ENCODE peak calls at places on chromosomes 4 and X, in ten cellular contexts. V is HepG2, E is A549, T is cardiac muscle cell, A is K562, I is ovary, G is stomach, R is heart right ventricle, Z is left lung, S is neural progenitor cell. F is an unnamed sample. For H3K4me1, the result is how much of the 10 kb centered on the place peaks cover.

GRCh38 chr4:87053064-87053693 is 118.4 kb downstream of the AFF1 start:
- DNase-seq in V (no peak), E (no peak), T (no peak), A (no peak), I (no peak), G (no peak), R (no peak), Z (no peak), S (no peak), F (no peak)

GRCh38 chr4:47085661-47086060 is 54.3 kb downstream of the GABRB1 start:
- DNase-seq in V (no peak), E (no peak), T (no peak), A (no peak), I (no peak), G (no peak), R (no peak), Z (no peak), S (no peak), F (no peak)

GRCh38 chr4:155615054-155615887 is 51.4 kb upstream of the GUCY1A1 start:
- DNase-seq in V (no peak), E (no peak), T (no peak), A (no peak), I (no peak), G (no peak), R (no peak), Z (no peak), S (no peak), F (no peak)

GRCh38 chrX:142068365-142068764 is 136.7 kb downstream of the MAGEC2 start:
- DNase-seq in V (no peak), E (no peak), T (no peak), A (no peak), I (no peak), G (no peak), R (no peak), Z (no peak), S (no peak), F (no peak)

GRCh38 chr4:47705326-47705981 is 132.4 kb downstream of the CORIN start:
- DNase-seq in V (peak), E (peak), T (peak), A (peak), I (no peak), G (no peak), R (no peak), Z (no peak), S (peak), F (no peak)

GRCh38 chrX:13009256-13009655 is 34.3 kb downstream of the TMSB4X start:
- DNase-seq in V (no peak), E (no peak), T (no peak), A (no peak), I (no peak), G (no peak), R (no peak), Z (peak), S (no peak), F (peak)

GRCh38 chr4:43242611-43243010 is 350.1 kb downstream of the GRXCR1 start:
- DNase-seq in V (no peak), E (no peak), T (no peak), A (no peak), I (no peak), G (no peak), R (no peak), Z (no peak), S (no peak), F (no peak)

GRCh38 chr4:119783200-119783978 is 154.8 kb upstream of the PDE5A start:
- DNase-seq in V (no peak), E (no peak), T (no peak), A (no peak), I (no peak), G (no peak), R (no peak), Z (no peak), S (no peak), F (no peak)

GRCh38 chr4:57074753-57075152 is 35.4 kb downstream of the IGFBP7 start:
- DNase-seq in V (no peak), E (peak), T (no peak), A (no peak), I (no peak), G (no peak), R (no peak), Z (no peak), S (no peak), F (no peak)

GRCh38 chr4:41215155-41215554 is 813 bp upstream of the APBB2 start:
- DNase-seq in V (no peak), E (no peak), T (no peak), A (no peak), I (no peak), G (no peak), R (no peak), Z (no peak), S (no peak), F (no peak)

GRCh38 chr4:143406523-143406922 is 69.8 kb downstream of the GAB1 start:
- DNase-seq in V (peak), E (no peak), T (no peak), A (no peak), I (peak), G (peak), R (peak), Z (peak), S (no peak), F (peak)

GRCh38 chr4:46484881-46485280 is 95.0 kb upstream of the GABRA2 start:
- DNase-seq in V (no peak), E (no peak), T (no peak), A (no peak), I (no peak), G (no peak), R (no peak), Z (no peak), S (no peak), F (no peak)

DNA sequence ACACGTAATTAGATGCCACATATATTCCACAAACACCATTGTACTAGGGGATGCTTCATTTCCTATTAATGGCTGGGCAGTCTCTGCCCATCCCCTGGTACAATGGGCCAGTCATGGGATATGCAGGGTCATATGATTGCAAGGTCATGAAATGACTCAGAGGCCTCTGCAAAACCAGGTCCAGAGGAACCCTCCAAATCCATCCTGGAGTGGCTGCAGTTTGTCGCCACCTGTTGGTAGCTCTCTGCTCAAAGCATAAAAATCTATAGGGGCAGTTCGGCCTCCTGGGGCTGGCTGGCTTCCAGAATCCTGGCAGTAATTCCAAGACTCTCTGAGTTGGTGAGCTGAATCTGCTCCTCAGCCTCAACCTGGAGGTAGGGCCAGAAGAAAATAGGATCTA is 22.9 kb upstream of the PUDP start:
- DNase-seq in V (peak), E (peak), T (peak), A (peak), I (no peak), G (peak), R (no peak), Z (no peak), S (no peak), F (peak)
- TF ChIP-seq CTCF in V (peak), E (peak), T (no peak), A (peak), I (no peak), G (no peak), R (no peak), Z (peak), S (peak), F (peak)

DNA sequence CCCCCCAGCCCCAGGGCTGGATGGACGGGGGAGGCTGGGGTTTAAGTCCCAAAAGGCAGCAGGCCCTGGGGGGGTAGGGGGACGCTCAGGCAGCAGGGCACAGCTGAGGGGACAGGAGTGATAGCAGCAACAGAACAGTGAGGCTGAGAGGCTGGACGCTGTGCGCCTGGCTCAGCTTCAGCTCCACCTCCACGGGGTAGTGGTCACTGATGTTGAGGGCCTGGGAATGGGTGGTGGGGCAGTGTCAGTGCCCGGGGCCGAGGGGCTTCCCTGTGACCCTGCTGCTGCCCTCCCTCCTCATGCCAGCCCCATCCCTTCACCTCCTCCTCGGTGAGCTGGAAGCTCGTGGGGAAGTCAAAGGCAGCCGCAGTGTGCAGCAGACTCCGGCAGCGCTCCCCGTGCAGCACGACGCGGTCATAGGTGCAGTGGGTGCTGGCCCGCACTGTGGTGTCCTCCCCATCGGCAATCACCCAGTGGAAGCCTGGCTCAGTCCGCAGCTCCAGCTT is 4.5 kb downstream of the RPL10 start:
- DNase-seq in V (no peak), E (no peak), T (no peak), A (no peak), I (no peak), G (no peak), R (no peak), Z (no peak), S (no peak), F (no peak)
- H3K27ac ChIP-seq in V (no peak), E (no peak), T (no peak), A (no peak), I (no peak), G (peak), R (no peak), Z (no peak), S (no peak), F (no peak)

DNA sequence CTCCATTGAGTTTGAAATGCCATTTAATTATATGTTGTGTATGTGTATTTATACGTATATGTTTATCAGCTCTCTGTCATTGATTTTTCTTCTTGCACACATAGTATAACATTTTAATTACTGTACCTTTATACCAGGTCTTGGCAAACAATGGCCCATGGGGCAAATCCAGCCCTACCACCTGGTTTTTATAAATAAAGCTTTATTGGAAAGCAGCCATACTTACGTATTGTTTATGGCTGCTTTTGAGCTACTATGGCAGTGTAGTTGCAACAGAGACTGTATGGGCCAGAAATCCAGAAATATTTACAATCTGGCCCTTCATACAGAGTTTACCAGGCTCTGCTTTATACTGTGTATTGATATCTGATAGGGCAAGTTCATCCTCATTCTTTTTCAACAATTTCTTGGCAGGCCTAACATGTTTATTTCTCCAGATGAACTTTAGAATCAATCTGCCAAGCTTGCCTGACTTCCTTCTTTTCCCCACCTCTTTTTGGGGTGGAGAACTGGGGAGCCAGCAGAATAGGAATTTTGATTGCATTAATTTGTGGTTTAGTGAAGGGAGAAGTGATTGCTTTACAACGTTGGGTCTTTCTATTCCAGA is 15.8 kb downstream of the DCUN1D4 start:
- DNase-seq in V (no peak), E (no peak), T (no peak), A (no peak), I (no peak), G (no peak), R (no peak), Z (no peak), S (no peak), F (no peak)
- H3K4me1 ChIP-seq in V (under half), E (under half), T (under half), A (under half), I (under half), G (under half), R (half or more), Z (under half), S (half or more), F (under half)

GRCh38 chr4:74000301-74000700 is 1.8 kb upstream of the CXCL5 start:
- DNase-seq in V (no peak), E (no peak), T (no peak), A (no peak), I (no peak), G (no peak), R (no peak), Z (no peak), S (no peak), F (no peak)

GRCh38 chr4:73998040-73999011 is at the start of gene CXCL5:
- DNase-seq in V (no peak), E (peak), T (peak), A (no peak), I (no peak), G (peak), R (peak), Z (peak), S (peak), F (no peak)
- TF ChIP-seq CTCF in V (no peak), E (peak), T (peak), A (no peak), I (no peak), G (no peak), R (peak), Z (no peak), S (peak), F (no peak)

GRCh38 chr4:153205028-153205648 is 895 bp downstream of the TRIM2 start:
- DNase-seq in V (peak), E (no peak), T (no peak), A (peak), I (no peak), G (peak), R (no peak), Z (no peak), S (peak), F (no peak)

GRCh38 chr4:153207561-153207960 is 3.3 kb downstream of the TRIM2 start:
- DNase-seq in V (peak), E (peak), T (peak), A (peak), I (peak), G (peak), R (peak), Z (no peak), S (peak), F (peak)

GRCh38 chr4:153206534-153206933 is 2.3 kb downstream of the TRIM2 start:
- DNase-seq in V (no peak), E (no peak), T (no peak), A (no peak), I (no peak), G (no peak), R (no peak), Z (no peak), S (peak), F (no peak)

GRCh38 chr4:153205757-153206156 is 1.5 kb downstream of the TRIM2 start:
- DNase-seq in V (no peak), E (no peak), T (no peak), A (no peak), I (no peak), G (peak), R (no peak), Z (peak), S (peak), F (no peak)

GRCh38 chr4:153207027-153207426 is 2.8 kb downstream of the TRIM2 start:
- DNase-seq in V (no peak), E (no peak), T (no peak), A (no peak), I (no peak), G (no peak), R (no peak), Z (no peak), S (no peak), F (no peak)
- H3K27ac ChIP-seq in V (no peak), E (no peak), T (no peak), A (no peak), I (no peak), G (peak), R (no peak), Z (no peak), S (no peak), F (no peak)